ENCODE peak calls at places on chromosome 1, in ten cellular contexts. L is GM12865; T is heart right ventricle; G is fibroblast of mammary gland; A is posterior vena cava; N is neural crest cell; K is stimulated activated CD8-positive, alpha-beta memory T cell treated with anti-CD3 and anti-CD28 coated beads, Interleukin-15, amount 100 ng/mL, for 1 hour; R is bronchial epithelial cell; Q is colonic mucosa; M is epithelial cell of esophagus. V is an unnamed sample.

GRCh38 chr1:167328762-167329483 is 108.2 kb downstream of the POU2F1 start:
- DNase-seq in T (no peak), K (no peak), R (no peak), N (peak), G (no peak), L (peak), Q (no peak), M (no peak), A (no peak), V (no peak)

GRCh38 chr1:52632732-52633290 is at the start of gene SHISAL2A:
- DNase-seq in Q (peak), K (no peak), G (peak), N (peak), L (peak), R (peak), T (peak), M (peak), A (no peak), V (peak)

GRCh38 chr1:156419863-156420208 is 50.8 kb downstream of the RHBG start:
- DNase-seq in M (no peak), K (peak), R (no peak), G (no peak), N (peak), T (no peak), Q (no peak), L (peak), A (no peak), V (no peak)

GRCh38 chr1:2414297-2414958 is 2.1 kb upstream of the PEX10 start:
- DNase-seq in R (peak), L (peak), M (peak), N (peak), A (peak), T (peak), G (peak), K (peak), Q (peak), V (peak)

GRCh38 chr1:115670476-115671175 is 28.9 kb downstream of the VANGL1 start:
- DNase-seq in K (no peak), M (peak), A (no peak), R (peak), T (no peak), L (no peak), G (peak), Q (peak), N (no peak), V (no peak)

GRCh38 chr1:39787468-39787867 is 1.2 kb downstream of the BMP8B start:
- DNase-seq in L (no peak), K (no peak), R (no peak), N (no peak), G (no peak), A (peak), Q (no peak), T (no peak), M (no peak), V (no peak)

GRCh38 chr1:110677526-110677925 is 2.8 kb upstream of the KCNA3 start:
- DNase-seq in A (no peak), R (no peak), K (no peak), N (no peak), M (no peak), T (no peak), G (no peak), L (no peak), Q (no peak), V (no peak)

GRCh38 chr1:107277022-107277421 is 136.2 kb downstream of the NTNG1 start:
- DNase-seq in G (peak), Q (peak), M (peak), T (peak), L (peak), A (no peak), K (no peak), N (peak), R (peak), V (no peak)

GRCh38 chr1:180275726-180276125 is 45.7 kb downstream of the LHX4 start:
- DNase-seq in L (no peak), K (no peak), T (no peak), R (no peak), M (no peak), N (no peak), A (no peak), Q (no peak), G (no peak), V (no peak)

GRCh38 chr1:182357177-182357576 is 34.4 kb downstream of the GLUL start:
- DNase-seq in T (no peak), L (no peak), M (no peak), R (no peak), K (no peak), G (no peak), A (no peak), N (no peak), Q (no peak), V (no peak)

GRCh38 chr1:2108213-2108876 is 58.1 kb downstream of the PRKCZ start:
- DNase-seq in K (no peak), L (peak), A (no peak), R (no peak), M (no peak), T (no peak), N (peak), Q (no peak), G (peak), V (peak)

GRCh38 chr1:87685366-87686136 is 356.9 kb downstream of the LMO4 start:
- DNase-seq in M (peak), L (no peak), G (no peak), N (peak), T (no peak), R (no peak), K (no peak), Q (no peak), A (no peak), V (no peak)

GRCh38 chr1:237799762-237800474 is 90.8 kb downstream of the ZP4 start:
- DNase-seq in G (peak), L (peak), N (peak), K (no peak), Q (peak), R (peak), T (peak), A (no peak), M (peak), V (no peak)

GRCh38 chr1:152654110-152654509 is 9.1 kb upstream of the LCE2D start:
- DNase-seq in G (peak), Q (peak), L (peak), T (no peak), R (peak), M (peak), K (no peak), A (no peak), N (no peak), V (no peak)

GRCh38 chr1:47906009-47906432 is 91.2 kb downstream of the TRABD2B start:
- DNase-seq in N (no peak), R (peak), G (peak), Q (no peak), L (no peak), K (no peak), T (no peak), M (peak), A (no peak), V (no peak)

GRCh38 chr1:41626146-41626545 is 141.7 kb upstream of the EDN2 start:
- DNase-seq in N (no peak), T (no peak), R (peak), M (peak), A (no peak), G (peak), Q (no peak), L (no peak), K (no peak), V (no peak)

GRCh38 chr1:56676571-56677035 is 31.5 kb downstream of the PRKAA2 start:
- DNase-seq in M (peak), G (peak), A (no peak), L (no peak), Q (no peak), R (peak), T (no peak), K (no peak), N (no peak), V (no peak)

GRCh38 chr1:197958438-197958837 is 41.3 kb downstream of the LHX9 start:
- DNase-seq in R (no peak), G (no peak), K (no peak), N (no peak), L (no peak), Q (no peak), M (no peak), A (no peak), T (no peak), V (no peak)

GRCh38 chr1:95043141-95043980 is 29.4 kb downstream of the ALG14 start:
- DNase-seq in G (peak), R (peak), Q (peak), N (peak), L (peak), M (peak), T (peak), A (peak), K (peak), V (peak)

GRCh38 chr1:54120698-54121481 is 31.9 kb downstream of the CDCP2 start:
- DNase-seq in A (no peak), N (no peak), K (no peak), T (no peak), G (peak), M (no peak), L (no peak), R (no peak), Q (peak), V (no peak)

GRCh38 chr1:180254854-180255253 is 24.8 kb downstream of the LHX4 start:
- DNase-seq in T (no peak), M (no peak), Q (no peak), N (no peak), L (no peak), G (no peak), K (no peak), R (no peak), A (peak), V (no peak)

GRCh38 chr1:64956241-64956640 is 10.1 kb downstream of the JAK1 start:
- DNase-seq in K (no peak), R (no peak), Q (no peak), A (no peak), M (peak), T (no peak), N (no peak), G (no peak), L (no peak), V (no peak)

GRCh38 chr1:76705560-76705959 is 161.7 kb upstream of the ST6GALNAC5 start:
- DNase-seq in T (no peak), M (no peak), L (no peak), A (no peak), G (no peak), Q (no peak), N (no peak), R (no peak), K (no peak), V (no peak)

GRCh38 chr1:59396387-59396786 is 99.5 kb downstream of the FGGY start:
- DNase-seq in R (no peak), G (no peak), Q (no peak), T (no peak), M (no peak), A (no peak), L (no peak), N (no peak), K (no peak), V (no peak)

GRCh38 chr1:3070304-3070653 is 1.3 kb downstream of the PRDM16 start:
- DNase-seq in K (no peak), R (no peak), G (no peak), N (no peak), T (no peak), A (no peak), L (no peak), M (peak), Q (no peak), V (no peak)